ENCODE peak calls at places on chromosome 5, in seven cellular contexts. T is heart right ventricle; O is A673; P is dorsolateral prefrontal cortex; L is NT2/D1; J is dermis microvascular lymphatic vessel endothelial cell; Z is stimulated activated CD4-positive, alpha-beta T cell treated with anti-CD3 and anti-CD28 coated beads, Interleukin-15, amount 100 ng/mL, for 24 hours. S is an unnamed sample.

GRCh38 chr5:120152472-120152871 is 311.6 kb upstream of the PRR16 start:
- DNase-seq in J (peak), Z (no peak), L (no peak), P (no peak), T (no peak), O (no peak), S (no peak)

GRCh38 chr5:133030343-133031005 is 4.1 kb upstream of the ZCCHC10 start:
- DNase-seq in P (no peak), Z (no peak), T (no peak), L (no peak), J (no peak), O (no peak), S (no peak)

GRCh38 chr5:134175874-134176522 is 752 bp downstream of the SKP1 start:
- DNase-seq in P (no peak), L (peak), T (no peak), J (peak), O (peak), Z (no peak), S (peak)

GRCh38 chr5:140400730-140401361 is 787 bp upstream of the ANKHD1 start:
- DNase-seq in T (peak), P (peak), Z (peak), L (peak), J (peak), O (peak), S (peak)

GRCh38 chr5:6780802-6781391 is 67.7 kb downstream of the TENT4A start:
- DNase-seq in Z (peak), P (no peak), O (peak), J (peak), L (no peak), T (no peak), S (no peak)

GRCh38 chr5:115050860-115051259 is 118.8 kb downstream of the TRIM36 start:
- DNase-seq in Z (no peak), T (no peak), O (no peak), J (no peak), P (no peak), L (no peak), S (no peak)

GRCh38 chr5:98770158-98770910 is 3.1 kb upstream of the RGMB start:
- DNase-seq in L (no peak), O (peak), T (peak), J (peak), P (no peak), Z (peak), S (peak)

GRCh38 chr5:171415115-171415730 is 4.2 kb upstream of the FGF18 start:
- DNase-seq in Z (no peak), L (no peak), P (no peak), O (no peak), J (no peak), T (no peak), S (peak)

GRCh38 chr5:145925353-145925752 is 11.0 kb upstream of the SH3RF2 start:
- DNase-seq in Z (no peak), J (peak), T (no peak), P (no peak), O (peak), L (no peak), S (no peak)

GRCh38 chr5:485943-486491 is 38.2 kb downstream of the SLC9A3 start:
- DNase-seq in Z (no peak), J (no peak), T (no peak), P (no peak), O (peak), L (no peak), S (no peak)

GRCh38 chr5:36374275-36374862 is 72.7 kb upstream of the RANBP3L start:
- DNase-seq in O (no peak), P (no peak), Z (no peak), J (no peak), L (no peak), T (no peak), S (no peak)

GRCh38 chr5:169354921-169355320 is 54.0 kb upstream of the SLIT3 start:
- DNase-seq in L (no peak), Z (no peak), O (no peak), P (no peak), T (no peak), J (no peak), S (no peak)

GRCh38 chr5:1792842-1793266 is 6.8 kb downstream of the MRPL36 start:
- DNase-seq in T (no peak), L (no peak), J (peak), P (no peak), O (peak), Z (peak), S (peak)

GRCh38 chr5:143002459-143003327 is 232.5 kb downstream of the ARHGAP26 start:
- DNase-seq in L (no peak), J (peak), Z (peak), T (no peak), O (peak), P (no peak), S (no peak)

GRCh38 chr5:139688712-139689413 is 40.7 kb downstream of the CXXC5 start:
- DNase-seq in J (peak), L (no peak), T (no peak), Z (no peak), P (no peak), O (no peak), S (no peak)

GRCh38 chr5:165360366-165361142 is 1855.1 kb downstream of the MAT2B start:
- DNase-seq in J (no peak), L (no peak), T (no peak), O (no peak), P (no peak), Z (no peak), S (no peak)

GRCh38 chr5:65326912-65327311 is 154.8 kb downstream of the ADAMTS6 start:
- DNase-seq in Z (no peak), L (no peak), J (no peak), O (peak), P (no peak), T (no peak), S (no peak)

GRCh38 chr5:133794066-133794465 is 174.4 kb downstream of the C5orf15 start:
- DNase-seq in P (no peak), J (no peak), Z (no peak), L (no peak), T (no peak), O (no peak), S (no peak)

GRCh38 chr5:43582082-43583005 is 20.6 kb upstream of the NNT start:
- DNase-seq in T (no peak), Z (no peak), P (no peak), J (no peak), O (no peak), L (no peak), S (no peak)

GRCh38 chr5:38465045-38465444 is 91.4 kb downstream of the LIFR start:
- DNase-seq in Z (no peak), O (no peak), T (no peak), P (no peak), L (no peak), J (no peak), S (no peak)

GRCh38 chr5:127001621-127002296 is 28.6 kb downstream of the MARCHF3 start:
- DNase-seq in T (no peak), O (no peak), Z (no peak), P (no peak), J (peak), L (no peak), S (no peak)

GRCh38 chr5:147417133-147417813 is 92.6 kb downstream of the DPYSL3 start:
- DNase-seq in O (no peak), J (peak), T (peak), P (no peak), L (no peak), Z (no peak), S (peak)

GRCh38 chr5:98527846-98528245 is 245.6 kb upstream of the RGMB start:
- DNase-seq in O (no peak), J (no peak), P (no peak), L (no peak), Z (no peak), T (no peak), S (no peak)

GRCh38 chr5:135890867-135891266 is 4.8 kb downstream of the IL9 start:
- DNase-seq in L (no peak), T (no peak), P (no peak), J (no peak), O (no peak), Z (peak), S (no peak)

GRCh38 chr5:117336208-117336607 is 761.6 kb upstream of the SEMA6A start:
- DNase-seq in L (no peak), Z (no peak), J (no peak), O (no peak), P (no peak), T (no peak), S (no peak)

GRCh38 chr5:109299557-109299956 is 110.2 kb downstream of the PJA2 start:
- DNase-seq in P (no peak), Z (no peak), O (peak), J (no peak), L (no peak), T (no peak), S (no peak)

GRCh38 chr5:71786337-71787060 is 67.4 kb downstream of the CARTPT start:
- DNase-seq in P (no peak), Z (no peak), T (no peak), J (no peak), O (no peak), L (no peak), S (no peak)

GRCh38 chr5:98769256-98770157 is 4.0 kb upstream of the RGMB start:
- DNase-seq in L (no peak), P (no peak), O (peak), T (peak), J (peak), Z (peak), S (peak)

GRCh38 chr5:145483211-145483610 is 351.9 kb downstream of the PRELID2 start:
- DNase-seq in O (no peak), Z (no peak), J (peak), L (no peak), T (no peak), P (no peak), S (no peak)

S was measured in Right ventricle myocardium superior.